ENCODE peak calls at places on chromosomes 13 and 19, in six cellular contexts. One of them, this sample, is unnamed.

GRCh38 chr13:112193463-112194166 is 126.7 kb downstream of the SOX1 start:
- DNase-seq in A549: no peak
- DNase-seq in GM12878: no peak
- DNase-seq in SK-N-SH: no peak
- DNase-seq in K562: no peak
- DNase-seq in H1: no peak
- DNase-seq in this sample: no peak

GRCh38 chr13:80086304-80086721 is 254.6 kb downstream of the SPRY2 start:
- DNase-seq in SK-N-SH: no peak
- DNase-seq in A549: peak; percentile 50
- DNase-seq in K562: no peak
- DNase-seq in GM12878: no peak
- DNase-seq in H1: no peak
- DNase-seq in this sample: no peak

GRCh38 chr19:5952193-5953033 is 25.5 kb downstream of the RANBP3 start:
- DNase-seq in K562: no peak
- DNase-seq in GM12878: no peak
- DNase-seq in A549: no peak
- DNase-seq in SK-N-SH: peak; percentile 53
- DNase-seq in H1: no peak
- DNase-seq in this sample: no peak

GRCh38 chr19:848457-848921 is 3.6 kb upstream of the ELANE start:
- DNase-seq in H1: no peak
- DNase-seq in A549: no peak
- DNase-seq in K562: no peak
- DNase-seq in GM12878: no peak
- DNase-seq in SK-N-SH: no peak
- DNase-seq in this sample: no peak

GRCh38 chr13:113672002-113672651 is 5.1 kb downstream of the GRK1 start:
- DNase-seq in A549: no peak
- DNase-seq in GM12878: no peak
- DNase-seq in K562: no peak
- DNase-seq in H1: no peak
- DNase-seq in SK-N-SH: no peak
- DNase-seq in this sample: no peak

GRCh38 chr13:20714563-20715339 is 11.3 kb downstream of the IL17D start:
- DNase-seq in K562: no peak
- DNase-seq in H1: no peak
- DNase-seq in A549: no peak
- DNase-seq in GM12878: no peak
- DNase-seq in SK-N-SH: no peak
- DNase-seq in this sample: no peak

GRCh38 chr13:27425151-27425917 is 915 bp downstream of the GTF3A start:
- DNase-seq in A549: no peak
- DNase-seq in SK-N-SH: no peak
- DNase-seq in H1: no peak
- DNase-seq in K562: peak; percentile 8
- DNase-seq in GM12878: no peak
- DNase-seq in this sample: no peak

GRCh38 chr19:54247106-54247930 is 4.7 kb upstream of the LILRA6 start:
- DNase-seq in GM12878: no peak
- DNase-seq in H1: no peak
- DNase-seq in SK-N-SH: no peak
- DNase-seq in K562: no peak
- DNase-seq in A549: no peak
- DNase-seq in this sample: no peak

GRCh38 chr13:48978942-48979601 is 3.4 kb downstream of the FNDC3A start:
- DNase-seq in A549: no peak
- DNase-seq in H1: no peak
- DNase-seq in SK-N-SH: no peak
- DNase-seq in GM12878: no peak
- DNase-seq in K562: no peak
- DNase-seq in this sample: no peak

GRCh38 chr19:15673176-15673654 is 328 bp downstream of the CYP4F12 start:
- DNase-seq in A549: peak; percentile 63
- DNase-seq in H1: no peak
- DNase-seq in K562: no peak
- DNase-seq in GM12878: no peak
- DNase-seq in SK-N-SH: no peak
- DNase-seq in this sample: peak; percentile 90

GRCh38 chr19:52206481-52206880 is 16.6 kb downstream of the PPP2R1A start:
- DNase-seq in K562: no peak
- DNase-seq in GM12878: no peak
- DNase-seq in H1: no peak
- DNase-seq in A549: no peak
- DNase-seq in SK-N-SH: no peak
- DNase-seq in this sample: no peak

GRCh38 chr13:20960663-20961309 is 58.2 kb upstream of the XPO4 start:
- DNase-seq in SK-N-SH: no peak
- DNase-seq in K562: no peak
- DNase-seq in GM12878: no peak
- DNase-seq in A549: no peak
- DNase-seq in H1: no peak
- DNase-seq in this sample: peak; percentile 78

GRCh38 chr13:111925146-111925875 is 141.6 kb upstream of the SOX1 start:
- DNase-seq in K562: no peak
- DNase-seq in SK-N-SH: no peak
- DNase-seq in H1: no peak
- DNase-seq in GM12878: no peak
- DNase-seq in A549: no peak
- DNase-seq in this sample: no peak

GRCh38 chr13:105139048-105139379 is 1396.4 kb downstream of the EFNB2 start:
- DNase-seq in SK-N-SH: no peak
- DNase-seq in H1: no peak
- DNase-seq in K562: no peak
- DNase-seq in A549: no peak
- DNase-seq in GM12878: no peak
- DNase-seq in this sample: no peak

GRCh38 chr13:30798776-30799625 is 63.7 kb downstream of the ALOX5AP start:
- DNase-seq in H1: no peak
- DNase-seq in SK-N-SH: no peak
- DNase-seq in A549: no peak
- DNase-seq in GM12878: no peak
- DNase-seq in K562: no peak
- DNase-seq in this sample: peak; percentile 38

GRCh38 chr13:40657961-40658360 is 8.5 kb downstream of the FOXO1 start:
- DNase-seq in GM12878: no peak
- DNase-seq in SK-N-SH: no peak
- DNase-seq in A549: no peak
- DNase-seq in H1: no peak
- DNase-seq in K562: no peak
- DNase-seq in this sample: no peak

GRCh38 chr19:1168877-1169791 is 4.9 kb downstream of the SBNO2 start:
- DNase-seq in H1: no peak
- DNase-seq in A549: peak; percentile 73
- DNase-seq in GM12878: no peak
- DNase-seq in SK-N-SH: no peak
- DNase-seq in K562: no peak
- DNase-seq in this sample: peak; percentile 50

GRCh38 chr13:50081106-50081898 is 66.1 kb downstream of the KCNRG start:
- DNase-seq in GM12878: no peak
- DNase-seq in SK-N-SH: peak; percentile 68
- DNase-seq in H1: no peak
- DNase-seq in A549: peak; percentile 43
- DNase-seq in K562: peak; percentile 47
- DNase-seq in this sample: no peak

GRCh38 chr13:25963681-25964080 is 88.1 kb downstream of the SHISA2 start:
- DNase-seq in SK-N-SH: peak; percentile 63
- DNase-seq in K562: no peak
- DNase-seq in GM12878: no peak
- DNase-seq in H1: no peak
- DNase-seq in A549: no peak
- DNase-seq in this sample: no peak

GRCh38 chr19:48738557-48739399 is 1.6 kb downstream of the RASIP1 start:
- DNase-seq in A549: peak; percentile 95
- DNase-seq in GM12878: peak; percentile 11
- DNase-seq in K562: peak; percentile 99
- DNase-seq in SK-N-SH: peak; percentile 100
- DNase-seq in H1: peak; percentile 89
- DNase-seq in this sample: peak; percentile 92

GRCh38 chr19:48740705-48741030 is 258 bp upstream of the RASIP1 start:
- DNase-seq in SK-N-SH: no peak
- DNase-seq in H1: no peak
- DNase-seq in GM12878: no peak
- DNase-seq in K562: no peak
- DNase-seq in A549: no peak
- DNase-seq in this sample: no peak

GRCh38 chr19:48737360-48737998 is 2.9 kb downstream of the RASIP1 start:
- DNase-seq in K562: peak; percentile 93
- DNase-seq in SK-N-SH: peak; percentile 66
- DNase-seq in GM12878: no peak
- DNase-seq in H1: no peak
- DNase-seq in A549: peak; percentile 68
- DNase-seq in this sample: no peak

GRCh38 chr19:48739835-48740704 is at the start of gene RASIP1:
- DNase-seq in H1: no peak
- DNase-seq in K562: no peak
- DNase-seq in A549: no peak
- DNase-seq in GM12878: no peak
- DNase-seq in SK-N-SH: no peak
- DNase-seq in this sample: no peak

DNA sequence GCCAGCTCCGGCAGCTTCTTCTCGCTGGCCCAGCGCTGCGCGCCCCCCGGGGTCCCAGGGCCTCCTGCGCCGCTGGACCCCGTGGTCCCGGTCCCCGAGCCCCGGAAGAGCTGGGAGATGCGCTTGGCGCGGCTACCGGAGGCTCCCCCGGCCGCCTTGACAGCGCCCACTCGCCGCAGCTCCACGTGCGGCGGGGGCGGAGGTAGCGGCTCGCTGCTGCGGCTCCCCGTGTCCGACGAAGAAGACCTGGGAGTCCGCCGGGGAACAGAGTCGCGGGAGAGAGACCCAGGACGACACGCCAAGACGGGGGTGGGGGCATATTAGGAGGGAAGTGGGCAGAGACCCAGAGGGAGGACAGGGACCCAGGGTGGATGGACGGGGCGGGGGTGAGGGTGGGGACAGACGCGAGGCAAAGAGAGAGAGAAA is 997 bp downstream of the RASIP1 start:
- DNase-seq in K562: no peak
- DNase-seq in H1: no peak
- DNase-seq in A549: no peak
- DNase-seq in GM12878: no peak
- DNase-seq in SK-N-SH: peak; percentile 67
- DNase-seq in this sample: no peak
- TF ChIP-seq CHD2 in K562: no peak
- TF ChIP-seq CHD2 in H1: no peak
- TF ChIP-seq CHD2 in A549: no peak
- TF ChIP-seq CHD2 in GM12878: no peak
- TF ChIP-seq CHD2 in SK-N-SH: no peak
- TF ChIP-seq CHD2 in this sample: no peak

DNA sequence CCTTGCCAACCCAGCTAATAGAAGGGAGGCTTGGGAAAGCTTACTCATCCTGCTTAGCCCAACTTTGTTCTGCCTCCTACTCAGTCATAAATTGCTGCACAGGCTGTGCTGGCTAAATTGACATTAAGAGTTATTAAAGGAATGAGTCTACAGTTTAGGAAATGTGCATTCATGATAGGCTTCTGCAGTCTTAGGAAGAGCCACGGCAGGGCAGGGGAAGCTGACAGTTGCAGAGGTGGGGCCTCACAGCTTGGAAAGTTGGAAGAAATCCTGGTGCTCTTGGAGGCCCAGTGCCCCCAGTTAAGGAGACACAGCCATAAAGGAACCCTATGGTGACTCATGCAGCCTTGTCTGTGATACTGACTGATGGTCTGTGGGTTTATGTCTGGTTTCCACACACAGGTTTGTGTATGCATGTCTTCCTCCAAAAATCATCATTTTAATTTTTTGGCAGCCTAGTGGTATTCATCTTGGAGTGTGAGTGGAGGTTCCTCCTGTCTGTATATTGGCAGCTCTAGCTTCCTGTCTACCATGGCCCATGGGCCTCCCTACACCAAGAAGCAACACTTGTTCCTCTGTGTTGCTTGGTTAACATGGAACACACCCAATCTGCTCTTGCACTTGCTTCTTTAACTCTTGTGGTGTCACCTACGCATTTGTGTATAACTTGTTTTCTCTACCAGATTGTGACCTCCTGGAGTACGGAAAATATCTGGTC is 135.0 kb upstream of the KL start:
- DNase-seq in A549: no peak
- DNase-seq in GM12878: no peak
- DNase-seq in SK-N-SH: no peak
- DNase-seq in H1: no peak
- DNase-seq in K562: no peak
- DNase-seq in this sample: no peak
- TF ChIP-seq CHD2 in A549: no peak
- TF ChIP-seq CHD2 in GM12878: no peak
- TF ChIP-seq CHD2 in SK-N-SH: no peak
- TF ChIP-seq CHD2 in H1: no peak
- TF ChIP-seq CHD2 in K562: no peak
- TF ChIP-seq CHD2 in this sample: no peak

DNA sequence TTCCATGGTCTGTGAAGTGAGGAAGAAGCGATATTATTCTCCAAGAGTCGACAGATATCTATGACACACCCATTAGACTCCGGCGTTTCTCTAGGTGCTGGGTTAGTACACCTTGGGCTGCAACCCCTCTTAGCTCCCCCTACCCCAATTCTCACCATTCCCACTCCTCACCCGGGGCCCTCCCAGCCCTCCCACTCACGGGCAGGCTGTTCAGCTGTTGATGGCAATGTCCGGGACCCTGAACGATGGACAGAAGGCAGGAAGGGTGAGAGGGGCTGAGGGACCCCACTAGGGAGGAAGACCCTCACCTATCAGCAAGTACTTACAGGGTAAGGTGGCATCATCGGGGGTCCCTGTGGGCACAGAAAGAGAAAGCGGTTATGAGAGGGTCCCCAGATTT is 9.2 kb downstream of the LGALS4 start:
- DNase-seq in A549: no peak
- DNase-seq in SK-N-SH: no peak
- DNase-seq in H1: no peak
- DNase-seq in K562: no peak
- DNase-seq in GM12878: no peak
- DNase-seq in this sample: no peak
- TF ChIP-seq CHD2 in A549: no peak
- TF ChIP-seq CHD2 in SK-N-SH: no peak
- TF ChIP-seq CHD2 in H1: no peak
- TF ChIP-seq CHD2 in K562: no peak
- TF ChIP-seq CHD2 in GM12878: no peak
- TF ChIP-seq CHD2 in this sample: no peak

GRCh38 chr13:32210081-32210480 is 105.1 kb downstream of the ZAR1L start:
- DNase-seq in GM12878: no peak
- DNase-seq in A549: no peak
- DNase-seq in K562: no peak
- DNase-seq in SK-N-SH: no peak
- DNase-seq in H1: no peak
- DNase-seq in this sample: no peak

GRCh38 chr13:32212420-32212819 is 102.7 kb downstream of the ZAR1L start:
- DNase-seq in H1: no peak
- DNase-seq in K562: no peak
- DNase-seq in SK-N-SH: no peak
- DNase-seq in A549: no peak
- DNase-seq in GM12878: no peak
- DNase-seq in this sample: no peak

GRCh38 chr13:32208860-32209259 is 106.3 kb downstream of the ZAR1L start:
- DNase-seq in H1: no peak
- DNase-seq in GM12878: no peak
- DNase-seq in SK-N-SH: no peak
- DNase-seq in A549: no peak
- DNase-seq in K562: no peak
- DNase-seq in this sample: no peak

GRCh38 chr13:32211788-32212187 is 103.4 kb downstream of the ZAR1L start:
- DNase-seq in SK-N-SH: no peak
- DNase-seq in H1: no peak
- DNase-seq in GM12878: no peak
- DNase-seq in K562: no peak
- DNase-seq in A549: no peak
- DNase-seq in this sample: no peak

GRCh38 chr13:32209670-32210069 is 105.5 kb downstream of the ZAR1L start:
- DNase-seq in H1: no peak
- DNase-seq in SK-N-SH: no peak
- DNase-seq in A549: no peak
- DNase-seq in K562: no peak
- DNase-seq in GM12878: no peak
- DNase-seq in this sample: no peak
- TF ChIP-seq CHD2 in H1: no peak
- TF ChIP-seq CHD2 in SK-N-SH: no peak
- TF ChIP-seq CHD2 in A549: no peak
- TF ChIP-seq CHD2 in K562: no peak
- TF ChIP-seq CHD2 in GM12878: no peak
- TF ChIP-seq CHD2 in this sample: no peak